ENCODE peak calls at places on chromosomes 16 and 17, in five cellular contexts. One of them, this sample, is unnamed.
A peak's percentile ranks its signal among the peaks of the same experiment; 100 is the strongest.

GRCh38 chr17:57342963-57343589 is 86.8 kb downstream of the MSI2 start:
- DNase-seq in A549: no peak
- DNase-seq in HepG2: no peak
- DNase-seq in GM12878: no peak
- DNase-seq in K562: peak; percentile 47
- DNase-seq in this sample: no peak

GRCh38 chr16:48564544-48565444 is 45.2 kb downstream of the N4BP1 start:
- DNase-seq in A549: no peak
- DNase-seq in HepG2: no peak
- DNase-seq in GM12878: no peak
- DNase-seq in K562: no peak
- DNase-seq in this sample: no peak

GRCh38 chr16:2991566-2992261 is 11.5 kb upstream of the PKMYT1 start:
- DNase-seq in A549: no peak
- DNase-seq in HepG2: no peak
- DNase-seq in GM12878: no peak
- DNase-seq in K562: no peak
- DNase-seq in this sample: no peak

GRCh38 chr17:32323046-32323445 is 18.9 kb downstream of the C17orf75 start:
- DNase-seq in A549: no peak
- DNase-seq in HepG2: no peak
- DNase-seq in GM12878: no peak
- DNase-seq in K562: no peak
- DNase-seq in this sample: no peak

GRCh38 chr17:4607773-4608187 is 23.5 kb downstream of the SMTNL2 start:
- DNase-seq in A549: no peak
- DNase-seq in HepG2: no peak
- DNase-seq in GM12878: no peak
- DNase-seq in K562: no peak
- DNase-seq in this sample: peak; percentile 49

GRCh38 chr16:241866-242265 is 7.2 kb downstream of the FAM234A start:
- DNase-seq in A549: no peak
- DNase-seq in HepG2: no peak
- DNase-seq in GM12878: no peak
- DNase-seq in K562: no peak
- DNase-seq in this sample: no peak

GRCh38 chr16:80831039-80831438 is 26.6 kb upstream of the CDYL2 start:
- DNase-seq in A549: no peak
- DNase-seq in HepG2: no peak
- DNase-seq in GM12878: no peak
- DNase-seq in K562: no peak
- DNase-seq in this sample: no peak

GRCh38 chr16:22117666-22118065 is 25.3 kb downstream of the VWA3A start:
- DNase-seq in A549: no peak
- DNase-seq in HepG2: no peak
- DNase-seq in GM12878: no peak
- DNase-seq in K562: no peak
- DNase-seq in this sample: no peak

GRCh38 chr17:78571329-78571728 is 5.9 kb downstream of the DNAH17 start:
- DNase-seq in A549: no peak
- DNase-seq in HepG2: no peak
- DNase-seq in GM12878: no peak
- DNase-seq in K562: no peak
- DNase-seq in this sample: no peak

GRCh38 chr17:83083368-83084201 is 4.2 kb downstream of the METRNL start:
- DNase-seq in A549: peak; percentile 38
- DNase-seq in HepG2: no peak
- DNase-seq in GM12878: no peak
- DNase-seq in K562: no peak
- DNase-seq in this sample: peak; percentile 75

DNA sequence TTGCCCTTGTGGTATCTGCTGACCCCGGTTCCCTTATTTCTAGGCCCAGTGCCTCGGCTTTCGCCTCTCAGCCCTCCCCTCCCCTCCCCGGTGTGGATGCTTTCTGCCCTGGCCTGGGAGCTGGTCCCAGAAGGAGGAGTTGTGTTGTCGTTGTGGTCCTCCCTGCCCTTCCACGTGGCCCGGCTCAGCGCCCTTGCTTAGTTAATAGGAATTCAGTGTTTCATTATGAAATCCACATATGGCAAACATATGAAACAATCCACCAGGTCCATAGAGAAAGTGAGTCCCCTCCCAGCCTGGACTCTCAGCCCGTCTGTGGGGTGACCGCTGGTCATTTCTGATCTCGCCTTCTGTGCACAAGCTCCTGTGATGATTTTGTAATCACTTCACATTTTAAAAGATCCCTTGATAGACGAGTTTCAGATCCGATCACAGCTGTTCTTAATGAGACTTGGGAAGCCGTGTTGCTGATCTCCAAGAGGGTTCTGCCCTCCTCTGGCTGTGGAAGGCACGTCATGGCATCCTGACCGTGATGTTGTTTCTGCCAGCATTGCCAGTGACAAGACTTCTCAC is 112.1 kb downstream of the BANP start:
- DNase-seq in A549: no peak
- DNase-seq in HepG2: no peak
- DNase-seq in GM12878: no peak
- DNase-seq in K562: no peak
- DNase-seq in this sample: no peak
- TF ChIP-seq CTCF in A549: no peak
- TF ChIP-seq CTCF in HepG2: peak; percentile 11
- TF ChIP-seq CTCF in GM12878: no peak
- TF ChIP-seq CTCF in K562: no peak
- TF ChIP-seq CTCF in this sample: no peak

DNA sequence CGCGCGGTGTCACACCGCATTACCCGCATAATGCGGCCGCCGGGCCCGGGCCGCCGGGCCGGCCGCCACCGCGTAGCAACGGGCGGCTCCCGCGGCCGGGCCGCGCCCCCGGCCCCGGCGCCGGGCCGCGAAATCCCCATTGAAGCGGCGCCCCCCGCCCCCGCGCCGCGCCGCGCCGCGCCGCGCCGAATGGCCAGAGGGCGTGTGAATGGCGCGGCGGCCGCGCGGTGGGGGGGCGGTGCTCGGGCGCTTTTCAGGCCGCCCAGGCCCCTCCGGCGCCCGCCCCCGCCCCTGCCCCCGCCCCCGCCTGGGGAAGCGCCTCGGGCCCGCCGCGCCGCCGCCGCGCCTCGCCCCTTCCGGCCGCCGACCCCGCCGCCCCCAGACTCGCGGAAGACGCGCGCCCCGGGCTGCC is 46.9 kb downstream of the WNT3 start:
- DNase-seq in A549: no peak
- DNase-seq in HepG2: no peak
- DNase-seq in GM12878: no peak
- DNase-seq in K562: peak; percentile 87
- DNase-seq in this sample: peak; percentile 72
- H3K4me3 ChIP-seq in A549: peak overlapping the region; percentile 57
- H3K4me3 ChIP-seq in HepG2: peak overlapping the region; percentile 67
- H3K4me3 ChIP-seq in GM12878: peak overlapping the region; percentile 64
- H3K4me3 ChIP-seq in K562: peak overlapping the region; percentile 61
- H3K4me3 ChIP-seq in this sample: no peak overlapping the region

DNA sequence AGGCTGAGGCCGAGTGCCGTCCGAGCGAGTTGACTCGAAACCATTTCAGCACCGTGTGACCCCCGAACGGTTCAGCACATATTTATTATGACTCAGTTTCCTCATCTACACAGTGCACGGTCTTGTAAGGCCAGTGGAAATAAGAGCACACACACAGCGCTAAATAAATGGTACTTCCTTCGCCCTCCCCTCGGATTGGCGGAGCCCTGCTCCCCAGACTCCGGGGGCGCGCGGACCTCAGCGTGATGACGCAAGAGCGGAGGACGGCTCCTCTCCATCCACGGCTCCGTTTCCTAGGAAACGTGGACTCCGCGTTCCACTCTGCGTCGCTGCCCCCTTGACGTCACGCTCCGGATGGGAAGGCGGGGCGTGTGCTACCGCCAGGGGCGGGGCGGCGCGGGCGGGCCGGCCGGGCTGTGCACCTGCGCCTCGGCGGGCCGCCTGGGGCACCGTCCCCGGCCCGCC is at the start of gene PARD6A:
- DNase-seq in A549: peak; percentile 99
- DNase-seq in HepG2: peak; percentile 94
- DNase-seq in GM12878: peak; percentile 87
- DNase-seq in K562: peak; percentile 93
- DNase-seq in this sample: peak; percentile 96
- TF ChIP-seq MYC in A549: peak; percentile 49
- TF ChIP-seq MYC in HepG2: no peak
- TF ChIP-seq MYC in GM12878: peak; percentile 13
- TF ChIP-seq MYC in K562: peak; percentile 64
- TF ChIP-seq MYC in this sample: peak; percentile 38

DNA sequence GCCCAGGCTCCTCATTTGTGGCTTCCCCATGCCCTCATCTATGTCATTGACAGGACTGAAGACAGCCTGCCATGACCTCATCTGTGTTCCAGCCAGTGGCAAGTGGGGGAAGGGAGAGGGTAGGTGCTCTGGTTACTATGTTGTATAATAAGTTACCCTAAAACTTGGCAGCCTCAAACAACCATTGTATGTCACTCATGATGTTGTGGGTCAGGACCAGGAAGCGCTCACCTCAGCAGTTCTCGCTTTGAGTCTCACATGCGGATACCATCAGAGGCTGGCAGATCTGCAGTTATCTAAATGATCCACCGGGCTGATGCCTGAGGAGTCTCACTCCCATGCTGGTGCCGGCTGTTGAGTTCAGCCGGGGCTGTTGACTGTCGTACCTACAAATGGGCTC is 89.0 kb upstream of the TMEM97 start:
- DNase-seq in A549: no peak
- DNase-seq in HepG2: no peak
- DNase-seq in GM12878: no peak
- DNase-seq in K562: peak; percentile 23
- DNase-seq in this sample: no peak
- TF ChIP-seq CTCF in A549: no peak
- TF ChIP-seq CTCF in HepG2: no peak
- TF ChIP-seq CTCF in GM12878: no peak
- TF ChIP-seq CTCF in K562: no peak
- TF ChIP-seq CTCF in this sample: no peak

DNA sequence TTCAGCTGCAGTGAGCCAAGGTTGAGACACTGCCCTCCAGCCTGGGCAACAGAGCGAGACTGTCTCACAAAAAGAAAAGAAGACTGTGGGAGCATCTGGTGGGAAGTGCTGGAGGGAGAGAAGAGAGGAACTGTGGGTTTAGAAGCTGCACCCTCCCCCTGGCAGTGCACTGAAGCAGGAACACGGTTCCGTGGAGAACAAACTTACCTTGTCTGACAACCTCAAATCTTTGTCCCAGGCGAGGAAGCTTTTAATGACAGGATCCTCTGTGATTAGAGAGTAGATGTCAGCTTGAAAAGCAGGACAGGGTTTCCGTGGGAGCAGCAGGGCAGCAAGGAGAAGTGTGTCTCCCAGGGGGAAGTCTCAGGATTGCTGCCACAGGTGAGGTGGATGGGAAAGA is 22.7 kb downstream of the PRR11 start:
- DNase-seq in A549: no peak
- DNase-seq in HepG2: no peak
- DNase-seq in GM12878: no peak
- DNase-seq in K562: no peak
- DNase-seq in this sample: no peak
- H3K4me3 ChIP-seq in A549: no peak overlapping the region
- H3K4me3 ChIP-seq in HepG2: no peak overlapping the region
- H3K4me3 ChIP-seq in GM12878: no peak overlapping the region
- H3K4me3 ChIP-seq in K562: no peak overlapping the region
- H3K4me3 ChIP-seq in this sample: no peak overlapping the region

GRCh38 chr17:63701477-63702222 is 1.7 kb upstream of the LIMD2 start:
- DNase-seq in A549: no peak
- DNase-seq in HepG2: no peak
- DNase-seq in GM12878: no peak
- DNase-seq in K562: peak; percentile 29
- DNase-seq in this sample: peak; percentile 94

GRCh38 chr17:63698381-63698885 is 1.5 kb downstream of the LIMD2 start:
- DNase-seq in A549: no peak
- DNase-seq in HepG2: no peak
- DNase-seq in GM12878: no peak
- DNase-seq in K562: no peak
- DNase-seq in this sample: peak; percentile 55

GRCh38 chr17:63698886-63699637 is 863 bp downstream of the LIMD2 start:
- DNase-seq in A549: no peak
- DNase-seq in HepG2: peak; percentile 46
- DNase-seq in GM12878: peak; percentile 59
- DNase-seq in K562: no peak
- DNase-seq in this sample: peak; percentile 98

GRCh38 chr17:63700528-63701441 is 860 bp upstream of the LIMD2 start:
- DNase-seq in A549: no peak
- DNase-seq in HepG2: no peak
- DNase-seq in GM12878: no peak
- DNase-seq in K562: no peak
- DNase-seq in this sample: peak; percentile 81

DNA sequence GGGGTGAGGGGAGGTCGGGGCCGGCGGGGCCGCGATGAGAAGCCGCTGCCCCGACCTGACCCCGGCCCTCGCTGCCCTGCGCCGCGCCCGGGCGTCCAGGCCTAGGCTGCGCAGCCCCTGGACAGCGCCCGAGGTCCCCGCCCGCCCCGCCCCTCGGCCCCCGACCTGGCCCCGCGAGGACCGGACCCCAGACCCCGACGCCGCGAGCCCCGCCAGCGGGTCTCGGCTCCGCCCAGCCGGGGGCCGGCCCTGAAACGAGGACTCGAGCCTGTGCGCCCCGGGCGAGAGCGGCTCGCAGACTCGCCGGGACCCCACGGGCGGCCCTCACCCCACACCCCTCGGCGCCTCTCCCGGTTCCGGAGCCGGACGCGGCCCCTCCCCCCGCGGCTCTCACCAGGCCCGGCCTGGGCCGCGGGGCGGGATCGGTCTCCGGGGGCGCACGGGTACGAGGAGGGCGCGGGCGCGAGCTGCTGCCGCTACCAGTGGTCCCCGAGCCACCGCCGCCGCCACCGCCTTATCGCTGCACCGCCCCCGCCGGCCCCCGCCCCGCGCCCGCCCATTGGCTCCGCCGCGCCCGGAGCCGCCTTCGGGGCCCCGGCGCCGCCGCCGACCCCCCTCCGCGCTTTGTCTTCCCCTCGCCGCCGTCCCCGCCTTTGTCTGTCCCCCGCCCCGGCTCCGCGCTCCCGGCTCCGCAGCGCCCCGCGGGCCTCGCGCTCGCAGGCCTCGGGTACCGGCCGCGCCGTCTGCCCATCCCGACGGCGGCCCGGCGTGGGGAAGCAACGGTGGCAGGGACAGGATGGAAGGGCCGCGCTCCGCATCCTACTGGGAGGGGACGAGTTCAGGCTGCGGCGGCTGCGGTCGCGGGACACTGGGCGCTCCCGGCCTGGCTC is at the start of gene LIMD2:
- DNase-seq in A549: peak; percentile 69
- DNase-seq in HepG2: no peak
- DNase-seq in GM12878: no peak
- DNase-seq in K562: peak; percentile 97
- DNase-seq in this sample: peak; percentile 83
- TF ChIP-seq MYC in A549: no peak
- TF ChIP-seq MYC in HepG2: no peak
- TF ChIP-seq MYC in GM12878: no peak
- TF ChIP-seq MYC in K562: no peak
- TF ChIP-seq MYC in this sample: no peak